ENCODE peak calls at places on chromosome 3, in five cellular contexts. X, L, F, R and V are unnamed samples.

GRCh38 chr3:123271466-123272159 is 69.9 kb downstream of the SEC22A start:
- DNase-seq in X (no peak), L (no peak), F (no peak), R (no peak), V (no peak)

GRCh38 chr3:170221924-170222646 is at the start of gene PRKCI:
- DNase-seq in R (peak), L (peak), X (peak), F (peak), V (peak)

GRCh38 chr3:43296565-43296964 is 10.2 kb downstream of the SNRK start:
- DNase-seq in X (no peak), R (peak), F (no peak), L (no peak), V (peak)

GRCh38 chr3:157336252-157337009 is 100.2 kb upstream of the PTX3 start:
- DNase-seq in L (no peak), R (no peak), X (no peak), F (no peak), V (no peak)

GRCh38 chr3:138942861-138943623 is 3.9 kb downstream of the FOXL2 start:
- DNase-seq in R (no peak), X (no peak), L (no peak), F (no peak), V (no peak)

GRCh38 chr3:195255571-195256501 is 15.1 kb downstream of the XXYLT1 start:
- DNase-seq in X (peak), R (no peak), L (no peak), F (no peak), V (no peak)

GRCh38 chr3:57974796-57975388 is 33.3 kb upstream of the FLNB start:
- DNase-seq in F (no peak), X (no peak), L (no peak), R (peak), V (no peak)

GRCh38 chr3:31546152-31546551 is 13.4 kb downstream of the STT3B start:
- DNase-seq in L (no peak), F (no peak), R (no peak), X (no peak), V (no peak)

GRCh38 chr3:172257638-172258400 is 190.4 kb downstream of the GHSR start:
- DNase-seq in X (no peak), R (peak), F (no peak), L (no peak), V (no peak)

GRCh38 chr3:196219194-196219969 is 3.0 kb downstream of the SLC51A start:
- DNase-seq in L (no peak), F (peak), R (peak), X (no peak), V (no peak)

GRCh38 chr3:104397713-104398112 is 969.0 kb upstream of the ALCAM start:
- DNase-seq in R (no peak), L (no peak), X (no peak), F (no peak), V (no peak)

GRCh38 chr3:143070977-143071551 is 48.5 kb upstream of the CHST2 start:
- DNase-seq in X (no peak), R (peak), L (peak), F (no peak), V (no peak)
- H3K4me3 ChIP-seq in X (no peak), R (no peak), L (no peak), F (no peak), V (no peak)

DNA sequence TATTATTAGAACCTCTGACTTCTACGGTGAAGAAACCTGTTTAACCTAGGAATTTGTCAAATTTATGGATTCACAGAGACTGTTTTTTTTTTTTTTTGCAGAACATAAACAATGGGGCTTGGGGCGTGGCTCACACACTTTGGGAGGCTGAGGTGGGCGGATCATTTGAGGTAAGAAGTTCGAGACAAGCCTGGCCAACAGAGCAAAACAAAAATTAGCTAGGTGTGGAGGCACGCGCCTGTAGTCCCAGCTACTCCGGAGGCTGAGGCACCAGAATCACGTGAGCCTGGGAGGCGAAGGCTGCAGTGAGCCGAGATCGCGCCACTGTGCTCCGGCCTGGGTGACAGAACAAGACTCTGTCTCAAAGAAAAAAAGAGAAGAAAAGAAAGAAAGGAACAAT is 3.0 kb downstream of the ZBTB11 start:
- DNase-seq in R (no peak), L (no peak), F (no peak), X (no peak), V (no peak)
- H3K4me3 ChIP-seq in R (no peak), L (no peak), F (no peak), X (no peak), V (no peak)

GRCh38 chr3:50289130-50289529 is 3.1 kb downstream of the IFRD2 start:
- DNase-seq in R (no peak), L (no peak), X (no peak), F (no peak), V (peak)

GRCh38 chr3:50292159-50292923 is at the start of gene IFRD2:
- DNase-seq in F (peak), X (peak), R (peak), L (peak), V (peak)

GRCh38 chr3:50288387-50289007 is 3.7 kb downstream of the IFRD2 start:
- DNase-seq in X (no peak), L (no peak), F (no peak), R (no peak), V (peak)

GRCh38 chr3:50292924-50293801 is 934 bp upstream of the IFRD2 start:
- DNase-seq in L (no peak), X (no peak), R (no peak), F (no peak), V (no peak)

DNA sequence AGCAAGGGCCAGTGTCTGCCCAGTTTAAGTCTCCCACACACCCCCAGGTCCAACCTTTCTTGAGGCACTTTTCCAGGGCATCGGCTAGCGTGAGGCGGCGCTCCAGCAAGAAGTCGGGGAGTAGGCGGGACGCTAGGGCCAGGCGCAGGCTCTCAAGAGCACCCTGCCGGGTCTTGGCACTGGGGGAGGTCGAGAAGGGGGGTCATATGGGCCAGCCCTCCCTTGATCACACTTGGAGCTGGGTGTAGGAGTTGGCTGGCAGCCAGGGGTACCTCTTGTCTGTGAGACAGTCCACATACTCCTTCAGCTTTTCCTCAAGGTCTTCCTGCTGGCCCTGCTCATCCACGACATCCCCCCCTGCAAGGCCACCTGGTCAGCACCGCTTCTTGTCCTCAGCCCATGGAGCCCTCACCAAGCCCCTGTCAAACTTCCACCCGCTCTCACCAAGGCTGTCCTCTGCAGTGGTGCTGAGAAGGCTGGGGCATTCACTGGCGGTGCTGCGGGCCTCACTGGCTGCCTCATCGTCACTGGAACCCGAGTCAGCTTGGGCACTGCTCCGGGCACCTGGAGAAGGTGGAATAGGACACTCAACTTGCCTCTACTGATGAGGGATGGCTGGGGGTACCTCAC is 2.0 kb downstream of the IFRD2 start:
- DNase-seq in R (no peak), X (peak), F (no peak), L (no peak), V (peak)
- H3K4me3 ChIP-seq in R (no peak), X (no peak), F (no peak), L (no peak), V (no peak)

DNA sequence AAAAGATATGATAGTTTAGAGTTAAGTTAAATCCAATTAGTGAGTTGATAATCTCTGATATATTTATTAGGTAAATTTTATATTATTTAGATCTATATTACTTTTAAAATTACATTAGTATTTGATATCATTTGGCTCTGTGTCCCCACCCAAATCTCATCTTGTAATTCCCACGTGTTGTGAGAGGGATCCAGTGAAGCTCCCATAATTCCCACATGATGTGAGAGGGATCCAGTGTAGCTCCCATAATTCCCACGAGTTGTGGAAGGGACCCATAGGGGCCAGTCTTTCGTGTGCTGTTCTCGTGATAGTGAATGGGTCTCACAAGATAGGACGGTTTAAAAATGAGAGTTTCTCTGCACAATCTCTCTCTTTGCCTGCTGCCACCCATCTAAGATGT is 1183.6 kb downstream of the NSUN3 start:
- DNase-seq in F (no peak), X (no peak), R (no peak), L (no peak), V (no peak)
- H3K4me3 ChIP-seq in F (no peak), X (no peak), R (no peak), L (no peak), V (no peak)